ENCODE peak calls at places on chromosomes 7 and 10, in seven cellular contexts. One of them, this sample, is unnamed.

GRCh38 chr10:83476211-83476610 is 663.1 kb upstream of the GHITM start:
- DNase-seq in upper lobe of right lung: no peak
- DNase-seq in aorta: no peak
- DNase-seq in lower leg skin: no peak
- DNase-seq in GM06990: no peak
- DNase-seq in lower lobe of right lung: no peak
- DNase-seq in BJ: no peak
- DNase-seq in this sample: no peak

GRCh38 chr10:126375926-126376554 is 12.2 kb downstream of the ADAM12 start:
- DNase-seq in lower leg skin: no peak
- DNase-seq in aorta: no peak
- DNase-seq in upper lobe of right lung: no peak
- DNase-seq in lower lobe of right lung: no peak
- DNase-seq in GM06990: no peak
- DNase-seq in BJ: no peak
- DNase-seq in this sample: no peak

GRCh38 chr7:121510302-121510701 is 114.2 kb upstream of the FAM3C start:
- DNase-seq in lower leg skin: no peak
- DNase-seq in aorta: no peak
- DNase-seq in upper lobe of right lung: no peak
- DNase-seq in BJ: no peak
- DNase-seq in GM06990: no peak
- DNase-seq in lower lobe of right lung: no peak
- DNase-seq in this sample: no peak

GRCh38 chr10:99742240-99742639 is 10.2 kb downstream of the CUTC start:
- DNase-seq in GM06990: no peak
- DNase-seq in lower leg skin: no peak
- DNase-seq in lower lobe of right lung: no peak
- DNase-seq in BJ: peak; percentile 7
- DNase-seq in aorta: no peak
- DNase-seq in upper lobe of right lung: no peak
- DNase-seq in this sample: peak; percentile 45

GRCh38 chr10:15300697-15301096 is 70.4 kb downstream of the FAM171A1 start:
- DNase-seq in GM06990: no peak
- DNase-seq in lower lobe of right lung: no peak
- DNase-seq in BJ: no peak
- DNase-seq in upper lobe of right lung: no peak
- DNase-seq in lower leg skin: no peak
- DNase-seq in aorta: no peak
- DNase-seq in this sample: no peak

GRCh38 chr7:75033826-75034225 is 39.8 kb downstream of the RCC1L start:
- DNase-seq in upper lobe of right lung: no peak
- DNase-seq in BJ: no peak
- DNase-seq in lower lobe of right lung: no peak
- DNase-seq in aorta: no peak
- DNase-seq in GM06990: no peak
- DNase-seq in lower leg skin: no peak
- DNase-seq in this sample: no peak

GRCh38 chr7:157688439-157689268 is 351.9 kb downstream of the DNAJB6 start:
- DNase-seq in lower leg skin: peak; percentile 70
- DNase-seq in BJ: no peak
- DNase-seq in GM06990: no peak
- DNase-seq in aorta: peak; percentile 36
- DNase-seq in upper lobe of right lung: peak; percentile 59
- DNase-seq in lower lobe of right lung: no peak
- DNase-seq in this sample: no peak

GRCh38 chr10:1514641-1515040 is 222.7 kb downstream of the ADARB2 start:
- DNase-seq in aorta: no peak
- DNase-seq in BJ: no peak
- DNase-seq in GM06990: no peak
- DNase-seq in lower lobe of right lung: no peak
- DNase-seq in lower leg skin: no peak
- DNase-seq in upper lobe of right lung: no peak
- DNase-seq in this sample: no peak

GRCh38 chr10:111539246-111539645 is 462.4 kb downstream of the ADRA2A start:
- DNase-seq in upper lobe of right lung: no peak
- DNase-seq in lower leg skin: no peak
- DNase-seq in BJ: no peak
- DNase-seq in aorta: no peak
- DNase-seq in lower lobe of right lung: no peak
- DNase-seq in GM06990: no peak
- DNase-seq in this sample: no peak
- H3K4me3 ChIP-seq in upper lobe of right lung: no peak overlapping the region
- H3K4me3 ChIP-seq in lower leg skin: no peak overlapping the region
- H3K4me3 ChIP-seq in BJ: no peak overlapping the region
- H3K4me3 ChIP-seq in aorta: no peak overlapping the region
- H3K4me3 ChIP-seq in lower lobe of right lung: no peak overlapping the region
- H3K4me3 ChIP-seq in GM06990: no peak overlapping the region
- H3K4me3 ChIP-seq in this sample: no peak overlapping the region

GRCh38 chr10:124219655-124220054 is 126.3 kb upstream of the CHST15 start:
- DNase-seq in upper lobe of right lung: no peak
- DNase-seq in lower lobe of right lung: no peak
- DNase-seq in lower leg skin: peak; percentile 76
- DNase-seq in aorta: no peak
- DNase-seq in GM06990: no peak
- DNase-seq in BJ: no peak
- DNase-seq in this sample: no peak

GRCh38 chr10:124222298-124223000 is 129.1 kb upstream of the CHST15 start:
- DNase-seq in lower leg skin: peak; percentile 82
- DNase-seq in GM06990: peak; percentile 45
- DNase-seq in lower lobe of right lung: no peak
- DNase-seq in aorta: no peak
- DNase-seq in BJ: no peak
- DNase-seq in upper lobe of right lung: no peak
- DNase-seq in this sample: no peak

GRCh38 chr10:124220547-124220946 is 127.1 kb upstream of the CHST15 start:
- DNase-seq in lower leg skin: peak; percentile 57
- DNase-seq in BJ: no peak
- DNase-seq in lower lobe of right lung: no peak
- DNase-seq in GM06990: no peak
- DNase-seq in upper lobe of right lung: no peak
- DNase-seq in aorta: no peak
- DNase-seq in this sample: no peak

GRCh38 chr10:124221356-124222297 is 128.2 kb upstream of the CHST15 start:
- DNase-seq in lower leg skin: peak; percentile 63
- DNase-seq in BJ: no peak
- DNase-seq in aorta: no peak
- DNase-seq in GM06990: peak; percentile 64
- DNase-seq in lower lobe of right lung: no peak
- DNase-seq in upper lobe of right lung: no peak
- DNase-seq in this sample: no peak

GRCh38 chr10:124220971-124221355 is 127.6 kb upstream of the CHST15 start:
- DNase-seq in GM06990: no peak
- DNase-seq in BJ: no peak
- DNase-seq in aorta: no peak
- DNase-seq in lower lobe of right lung: no peak
- DNase-seq in lower leg skin: peak; percentile 62
- DNase-seq in upper lobe of right lung: no peak
- DNase-seq in this sample: no peak
- H3K4me3 ChIP-seq in GM06990: no peak overlapping the region
- H3K4me3 ChIP-seq in BJ: no peak overlapping the region
- H3K4me3 ChIP-seq in aorta: no peak overlapping the region
- H3K4me3 ChIP-seq in lower lobe of right lung: peak overlapping the region; percentile 23
- H3K4me3 ChIP-seq in lower leg skin: no peak overlapping the region
- H3K4me3 ChIP-seq in upper lobe of right lung: no peak overlapping the region
- H3K4me3 ChIP-seq in this sample: no peak overlapping the region

GRCh38 chr10:26861326-26861998 is 704 bp upstream of the ABI1 start:
- DNase-seq in BJ: no peak
- DNase-seq in GM06990: no peak
- DNase-seq in upper lobe of right lung: no peak
- DNase-seq in lower leg skin: no peak
- DNase-seq in lower lobe of right lung: no peak
- DNase-seq in aorta: no peak
- DNase-seq in this sample: no peak
- H3K4me3 ChIP-seq in BJ: peak overlapping the region; percentile 17
- H3K4me3 ChIP-seq in GM06990: peak overlapping the region; percentile 18
- H3K4me3 ChIP-seq in upper lobe of right lung: peak overlapping the region; percentile 28
- H3K4me3 ChIP-seq in lower leg skin: no peak overlapping the region
- H3K4me3 ChIP-seq in lower lobe of right lung: peak overlapping the region; percentile 99
- H3K4me3 ChIP-seq in aorta: peak overlapping the region; percentile 17
- H3K4me3 ChIP-seq in this sample: peak overlapping the region; percentile 45

GRCh38 chr10:42934842-42935241 is 142.0 kb upstream of the RET start:
- DNase-seq in aorta: no peak
- DNase-seq in lower lobe of right lung: no peak
- DNase-seq in lower leg skin: no peak
- DNase-seq in GM06990: no peak
- DNase-seq in BJ: no peak
- DNase-seq in upper lobe of right lung: no peak
- DNase-seq in this sample: no peak

GRCh38 chr10:42932116-42932515 is 144.8 kb upstream of the RET start:
- DNase-seq in GM06990: no peak
- DNase-seq in upper lobe of right lung: no peak
- DNase-seq in lower lobe of right lung: peak; percentile 39
- DNase-seq in lower leg skin: peak; percentile 75
- DNase-seq in aorta: no peak
- DNase-seq in BJ: no peak
- DNase-seq in this sample: no peak

GRCh38 chr10:42934351-42934811 is 142.5 kb upstream of the RET start:
- DNase-seq in aorta: no peak
- DNase-seq in upper lobe of right lung: no peak
- DNase-seq in lower leg skin: peak; percentile 78
- DNase-seq in lower lobe of right lung: no peak
- DNase-seq in BJ: no peak
- DNase-seq in GM06990: no peak
- DNase-seq in this sample: no peak

GRCh38 chr10:42933454-42934340 is 143.2 kb upstream of the RET start:
- DNase-seq in lower lobe of right lung: no peak
- DNase-seq in upper lobe of right lung: peak; percentile 64
- DNase-seq in BJ: no peak
- DNase-seq in lower leg skin: peak; percentile 73
- DNase-seq in aorta: no peak
- DNase-seq in GM06990: no peak
- DNase-seq in this sample: no peak

DNA sequence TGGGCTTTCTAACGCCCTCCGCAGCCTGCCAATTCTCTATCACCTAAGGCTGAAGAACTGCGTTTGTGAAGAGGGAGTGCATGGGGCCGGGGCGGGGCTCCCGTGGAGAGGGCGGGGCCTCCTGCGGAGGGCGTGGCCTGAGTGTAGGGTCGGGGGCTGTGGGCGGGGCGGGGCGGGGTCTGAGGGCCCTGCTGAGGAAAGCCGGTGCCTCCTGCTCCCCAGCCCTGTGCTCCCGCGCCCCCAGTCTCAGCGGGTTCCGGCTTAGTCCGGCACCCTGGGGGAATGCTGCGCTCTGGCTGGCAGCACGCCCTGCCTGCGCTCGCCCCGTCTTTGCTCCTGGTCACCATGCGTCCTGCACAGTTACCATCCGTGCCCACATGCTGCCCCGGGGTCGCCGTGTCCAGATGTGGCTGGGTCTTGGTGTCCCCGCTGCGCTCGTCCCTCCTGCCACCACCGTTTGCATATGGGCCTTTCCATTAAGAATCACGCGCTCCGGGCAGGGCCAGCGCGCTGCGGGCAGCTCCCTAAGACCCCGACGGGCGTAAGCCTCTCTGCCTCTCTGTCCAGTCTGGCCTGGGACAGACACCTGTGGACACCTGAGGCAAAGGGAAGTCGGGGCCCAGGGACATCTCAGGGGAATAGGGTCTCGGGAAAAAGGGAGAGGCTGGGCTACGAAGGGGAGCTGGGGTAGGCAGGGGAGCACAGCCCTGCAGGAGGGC is 144.0 kb upstream of the RET start:
- DNase-seq in lower leg skin: peak; percentile 84
- DNase-seq in aorta: no peak
- DNase-seq in upper lobe of right lung: no peak
- DNase-seq in lower lobe of right lung: peak; percentile 49
- DNase-seq in GM06990: no peak
- DNase-seq in BJ: no peak
- DNase-seq in this sample: no peak
- H3K4me3 ChIP-seq in lower leg skin: no peak overlapping the region
- H3K4me3 ChIP-seq in aorta: no peak overlapping the region
- H3K4me3 ChIP-seq in upper lobe of right lung: peak overlapping the region; percentile 16
- H3K4me3 ChIP-seq in lower lobe of right lung: peak overlapping the region; percentile 27
- H3K4me3 ChIP-seq in GM06990: no peak overlapping the region
- H3K4me3 ChIP-seq in BJ: no peak overlapping the region
- H3K4me3 ChIP-seq in this sample: no peak overlapping the region

GRCh38 chr7:36775673-36776072 is 51.4 kb upstream of the AOAH start:
- DNase-seq in BJ: no peak
- DNase-seq in lower lobe of right lung: no peak
- DNase-seq in GM06990: no peak
- DNase-seq in upper lobe of right lung: no peak
- DNase-seq in lower leg skin: no peak
- DNase-seq in aorta: no peak
- DNase-seq in this sample: no peak

GRCh38 chr7:36775061-36775631 is 50.9 kb upstream of the AOAH start:
- DNase-seq in aorta: no peak
- DNase-seq in BJ: no peak
- DNase-seq in lower leg skin: no peak
- DNase-seq in upper lobe of right lung: no peak
- DNase-seq in lower lobe of right lung: no peak
- DNase-seq in GM06990: no peak
- DNase-seq in this sample: no peak

GRCh38 chr7:36777855-36778254 is 53.6 kb upstream of the AOAH start:
- DNase-seq in GM06990: no peak
- DNase-seq in lower leg skin: no peak
- DNase-seq in lower lobe of right lung: no peak
- DNase-seq in BJ: no peak
- DNase-seq in aorta: no peak
- DNase-seq in upper lobe of right lung: no peak
- DNase-seq in this sample: no peak

GRCh38 chr7:36781011-36781738 is 56.9 kb upstream of the AOAH start:
- DNase-seq in GM06990: no peak
- DNase-seq in lower lobe of right lung: no peak
- DNase-seq in lower leg skin: no peak
- DNase-seq in BJ: no peak
- DNase-seq in aorta: no peak
- DNase-seq in upper lobe of right lung: no peak
- DNase-seq in this sample: no peak

GRCh38 chr7:36777062-36777461 is 52.8 kb upstream of the AOAH start:
- DNase-seq in lower lobe of right lung: no peak
- DNase-seq in lower leg skin: no peak
- DNase-seq in GM06990: no peak
- DNase-seq in upper lobe of right lung: no peak
- DNase-seq in aorta: no peak
- DNase-seq in BJ: no peak
- DNase-seq in this sample: no peak
- H3K4me3 ChIP-seq in lower lobe of right lung: no peak overlapping the region
- H3K4me3 ChIP-seq in lower leg skin: no peak overlapping the region
- H3K4me3 ChIP-seq in GM06990: no peak overlapping the region
- H3K4me3 ChIP-seq in upper lobe of right lung: no peak overlapping the region
- H3K4me3 ChIP-seq in aorta: no peak overlapping the region
- H3K4me3 ChIP-seq in BJ: no peak overlapping the region
- H3K4me3 ChIP-seq in this sample: no peak overlapping the region

DNA sequence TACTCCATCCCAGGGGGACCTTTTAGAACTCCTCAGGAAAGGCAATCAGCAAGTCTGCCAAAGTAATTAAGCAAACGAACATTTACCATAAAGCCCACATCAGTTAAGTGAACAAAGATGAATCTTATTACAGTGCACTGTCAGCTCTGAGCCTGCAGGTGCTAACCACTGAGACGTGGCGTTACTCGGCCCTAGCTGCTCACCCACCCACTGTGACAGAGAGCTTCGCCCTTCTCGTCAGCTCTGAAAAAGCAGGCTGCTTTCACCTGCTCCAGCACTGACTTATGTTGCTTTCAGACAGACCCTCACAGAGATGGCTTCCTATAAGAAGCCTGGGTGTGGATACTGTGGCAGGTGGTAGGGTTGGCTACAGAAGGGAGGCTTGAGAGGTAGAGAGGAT is 57.7 kb upstream of the KCNIP2 start:
- DNase-seq in lower leg skin: no peak
- DNase-seq in lower lobe of right lung: no peak
- DNase-seq in aorta: no peak
- DNase-seq in BJ: no peak
- DNase-seq in upper lobe of right lung: no peak
- DNase-seq in GM06990: peak; percentile 74
- DNase-seq in this sample: no peak
- H3K4me3 ChIP-seq in lower leg skin: no peak overlapping the region
- H3K4me3 ChIP-seq in lower lobe of right lung: no peak overlapping the region
- H3K4me3 ChIP-seq in aorta: no peak overlapping the region
- H3K4me3 ChIP-seq in BJ: no peak overlapping the region
- H3K4me3 ChIP-seq in upper lobe of right lung: no peak overlapping the region
- H3K4me3 ChIP-seq in GM06990: no peak overlapping the region
- H3K4me3 ChIP-seq in this sample: no peak overlapping the region

This sample was measured in AG10803.